ENCODE peak calls at places on chromosomes 6 and 20, in nine cellular contexts. Z, X, E, I, L, H, P, Q and Y are unnamed samples.

GRCh38 chr6:32983964-32984638 is 15.7 kb downstream of the BRD2 start:
- DNase-seq in Z (no peak), X (no peak), E (no peak), I (no peak), L (no peak), H (no peak), P (no peak), Q (no peak), Y (no peak)

GRCh38 chr6:81792826-81793225 is 40.3 kb upstream of the TENT5A start:
- DNase-seq in Z (no peak), X (no peak), E (no peak), I (no peak), L (no peak), H (no peak), P (no peak), Q (no peak), Y (no peak)

GRCh38 chr6:125480146-125480545 is 178.4 kb upstream of the HDDC2 start:
- DNase-seq in Z (no peak), X (no peak), E (no peak), I (no peak), L (no peak), H (no peak), P (no peak), Q (no peak), Y (no peak)

GRCh38 chr6:169807699-169808607 is 56.5 kb downstream of the ERMARD start:
- DNase-seq in Z (no peak), X (no peak), E (peak), I (no peak), L (peak), H (no peak), P (no peak), Q (no peak), Y (no peak)

GRCh38 chr6:152952866-152953509 is 29.9 kb downstream of the FBXO5 start:
- DNase-seq in Z (no peak), X (peak), E (no peak), I (no peak), L (no peak), H (peak), P (no peak), Q (no peak), Y (no peak)

GRCh38 chr6:44049163-44049988 is 77.9 kb downstream of the MRPL14 start:
- DNase-seq in Z (no peak), X (no peak), E (peak), I (no peak), L (no peak), H (peak), P (peak), Q (no peak), Y (no peak)

GRCh38 chr6:113137411-113137810 is 719.7 kb upstream of the MARCKS start:
- DNase-seq in Z (peak), X (no peak), E (peak), I (no peak), L (no peak), H (peak), P (no peak), Q (peak), Y (no peak)

GRCh38 chr6:126650931-126651330 is 311.0 kb downstream of the CENPW start:
- DNase-seq in Z (no peak), X (peak), E (no peak), I (no peak), L (no peak), H (peak), P (no peak), Q (no peak), Y (no peak)

GRCh38 chr6:21556968-21557721 is 36.4 kb upstream of the SOX4 start:
- DNase-seq in Z (no peak), X (no peak), E (no peak), I (no peak), L (no peak), H (no peak), P (no peak), Q (no peak), Y (no peak)

GRCh38 chr6:65776332-65776731 is 69.3 kb upstream of the EYS start:
- DNase-seq in Z (no peak), X (no peak), E (no peak), I (no peak), L (no peak), H (no peak), P (no peak), Q (no peak), Y (no peak)

GRCh38 chr6:14743465-14744211 is 502.2 kb upstream of the JARID2 start:
- DNase-seq in Z (no peak), X (peak), E (peak), I (no peak), L (peak), H (peak), P (peak), Q (peak), Y (no peak)

GRCh38 chr6:166419268-166419667 is 36.5 kb upstream of the MPC1 start:
- DNase-seq in Z (no peak), X (peak), E (no peak), I (peak), L (no peak), H (no peak), P (no peak), Q (peak), Y (no peak)

GRCh38 chr20:20368414-20369352 is 779 bp downstream of the INSM1 start:
- DNase-seq in Z (peak), X (no peak), E (no peak), I (no peak), L (no peak), H (no peak), P (no peak), Q (no peak), Y (no peak)

GRCh38 chr6:3162067-3162497 is 4.7 kb upstream of the TUBB2A start:
- DNase-seq in Z (no peak), X (no peak), E (no peak), I (no peak), L (no peak), H (no peak), P (no peak), Q (no peak), Y (no peak)

GRCh38 chr6:82567621-82568020 is 204.0 kb downstream of the TPBG start:
- DNase-seq in Z (no peak), X (no peak), E (no peak), I (no peak), L (no peak), H (no peak), P (no peak), Q (no peak), Y (no peak)

GRCh38 chr20:44342240-44342639 is 5.4 kb downstream of the R3HDML start:
- DNase-seq in Z (no peak), X (no peak), E (no peak), I (peak), L (no peak), H (peak), P (no peak), Q (no peak), Y (no peak)

GRCh38 chr6:33205172-33206026 is 944 bp downstream of the HSD17B8 start:
- DNase-seq in Z (no peak), X (no peak), E (no peak), I (no peak), L (no peak), H (no peak), P (no peak), Q (peak), Y (no peak)

GRCh38 chr6:151004415-151005024 is 139.0 kb downstream of the MTHFD1L start:
- DNase-seq in Z (no peak), X (peak), E (no peak), I (no peak), L (no peak), H (peak), P (no peak), Q (no peak), Y (no peak)

GRCh38 chr20:38692436-38693411 is 31.6 kb upstream of the SLC32A1 start:
- DNase-seq in Z (peak), X (peak), E (no peak), I (no peak), L (no peak), H (peak), P (peak), Q (no peak), Y (peak)

GRCh38 chr20:19025430-19026120 is 186.9 kb upstream of the SLC24A3 start:
- DNase-seq in Z (no peak), X (no peak), E (no peak), I (no peak), L (peak), H (no peak), P (no peak), Q (no peak), Y (no peak)

GRCh38 chr20:26214991-26215390 is 518.3 kb upstream of the ZNF337 start:
- DNase-seq in Z (no peak), X (no peak), E (no peak), I (no peak), L (no peak), H (no peak), P (no peak), Q (no peak), Y (no peak)

GRCh38 chr20:48380661-48381060 is 447.1 kb downstream of the PREX1 start:
- DNase-seq in Z (no peak), X (no peak), E (no peak), I (no peak), L (no peak), H (no peak), P (no peak), Q (no peak), Y (no peak)

GRCh38 chr6:25279748-25280616 is 808 bp downstream of the CARMIL1 start:
- DNase-seq in Z (peak), X (no peak), E (peak), I (peak), L (no peak), H (peak), P (peak), Q (no peak), Y (peak)

GRCh38 chr6:50990750-50991446 is 172.2 kb downstream of the TFAP2B start:
- DNase-seq in Z (no peak), X (peak), E (no peak), I (no peak), L (no peak), H (peak), P (no peak), Q (no peak), Y (no peak)

GRCh38 chr6:32852844-32853540 is 512 bp downstream of the TAP1 start:
- DNase-seq in Z (peak), X (peak), E (peak), I (peak), L (no peak), H (peak), P (peak), Q (peak), Y (no peak)

GRCh38 chr6:1578293-1578745 is 31.4 kb upstream of the FOXC1 start:
- DNase-seq in Z (no peak), X (no peak), E (no peak), I (no peak), L (peak), H (no peak), P (no peak), Q (no peak), Y (no peak)

GRCh38 chr6:11393713-11394627 is 143.6 kb upstream of the TMEM170B start:
- DNase-seq in Z (no peak), X (peak), E (no peak), I (no peak), L (no peak), H (peak), P (no peak), Q (no peak), Y (no peak)

GRCh38 chr20:29300579-29301551 is 1956.6 kb upstream of the DEFB115 start:
- DNase-seq in Z (no peak), X (no peak), E (no peak), I (peak), L (no peak), H (no peak), P (no peak), Q (peak), Y (no peak)

GRCh38 chr20:2955257-2955950 is 82.1 kb downstream of the PTPRA start:
- DNase-seq in Z (no peak), X (peak), E (no peak), I (no peak), L (no peak), H (no peak), P (no peak), Q (no peak), Y (no peak)

GRCh38 chr20:53839423-53840176 is 230.8 kb downstream of the BCAS1 start:
- DNase-seq in Z (no peak), X (no peak), E (peak), I (no peak), L (no peak), H (no peak), P (peak), Q (no peak), Y (no peak)

GRCh38 chr6:41228616-41229015 is 467 bp downstream of the TREML4 start:
- DNase-seq in Z (no peak), X (no peak), E (no peak), I (no peak), L (peak), H (peak), P (no peak), Q (no peak), Y (no peak)
- TF ChIP-seq CTCF in Z (no peak), X (no peak), E (peak), I (no peak), L (no peak), H (no peak), P (no peak), Q (no peak), Y (no peak)

GRCh38 chr6:91337967-91338366 is 751.1 kb upstream of the MAP3K7 start:
- DNase-seq in Z (no peak), X (no peak), E (no peak), I (no peak), L (no peak), H (no peak), P (no peak), Q (no peak), Y (no peak)
- TF ChIP-seq CTCF in Z (peak), X (peak), E (no peak), I (no peak), L (peak), H (peak), P (no peak), Q (no peak), Y (peak)

GRCh38 chr20:366719-367485 is 13.7 kb upstream of the TRIB3 start:
- DNase-seq in Z (no peak), X (no peak), E (no peak), I (no peak), L (no peak), H (no peak), P (no peak), Q (no peak), Y (no peak)

GRCh38 chr20:367486-367887 is 13.1 kb upstream of the TRIB3 start:
- DNase-seq in Z (no peak), X (no peak), E (no peak), I (no peak), L (no peak), H (no peak), P (no peak), Q (no peak), Y (no peak)

GRCh38 chr20:363319-364078 is 16.6 kb downstream of the NRSN2 start:
- DNase-seq in Z (no peak), X (no peak), E (peak), I (no peak), L (no peak), H (no peak), P (no peak), Q (no peak), Y (no peak)

GRCh38 chr20:366042-366718 is 14.4 kb upstream of the TRIB3 start:
- DNase-seq in Z (no peak), X (no peak), E (no peak), I (no peak), L (no peak), H (no peak), P (no peak), Q (no peak), Y (no peak)

GRCh38 chr20:364905-365794 is 15.4 kb upstream of the TRIB3 start:
- DNase-seq in Z (no peak), X (peak), E (no peak), I (no peak), L (no peak), H (peak), P (no peak), Q (no peak), Y (no peak)
- TF ChIP-seq CTCF in Z (no peak), X (no peak), E (no peak), I (no peak), L (no peak), H (no peak), P (no peak), Q (no peak), Y (no peak)

GRCh38 chr6:35300848-35301247 is 3.2 kb downstream of the DEF6 start:
- DNase-seq in Z (no peak), X (no peak), E (no peak), I (no peak), L (no peak), H (no peak), P (no peak), Q (no peak), Y (no peak)

GRCh38 chr6:35305117-35305516 is 7.5 kb downstream of the DEF6 start:
- DNase-seq in Z (no peak), X (no peak), E (no peak), I (no peak), L (no peak), H (no peak), P (no peak), Q (no peak), Y (no peak)

GRCh38 chr6:35299674-35300073 is 2.1 kb downstream of the DEF6 start:
- DNase-seq in Z (no peak), X (no peak), E (peak), I (no peak), L (no peak), H (no peak), P (no peak), Q (no peak), Y (no peak)

GRCh38 chr6:35302604-35303218 is 5.1 kb downstream of the DEF6 start:
- DNase-seq in Z (peak), X (no peak), E (peak), I (no peak), L (no peak), H (no peak), P (peak), Q (peak), Y (no peak)

DNA sequence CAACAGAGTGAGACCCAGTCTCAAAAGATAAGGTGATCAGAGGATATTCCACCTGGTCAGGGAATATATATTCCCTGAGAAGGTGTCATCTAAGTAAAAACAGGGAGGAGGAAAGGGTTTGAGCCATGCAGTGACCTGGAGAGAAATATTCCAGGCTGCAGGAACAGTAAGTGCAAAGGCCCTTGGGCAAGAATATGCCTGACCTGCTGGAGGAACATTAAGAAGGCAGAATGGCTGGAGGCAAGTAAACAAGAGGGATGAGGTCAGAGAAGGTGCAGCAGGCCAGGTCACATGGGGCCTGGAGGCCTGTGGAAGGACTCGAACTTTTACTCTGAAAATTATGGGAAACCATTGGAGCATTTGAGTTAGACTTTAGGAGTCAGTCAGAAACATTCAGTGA is 6.7 kb downstream of the DEF6 start:
- DNase-seq in Z (no peak), X (no peak), E (no peak), I (no peak), L (no peak), H (no peak), P (no peak), Q (no peak), Y (no peak)
- TF ChIP-seq CTCF in Z (no peak), X (no peak), E (no peak), I (no peak), L (no peak), H (no peak), P (no peak), Q (no peak), Y (no peak)

GRCh38 chr6:129646140-129646569 is 63.8 kb downstream of the ARHGAP18 start:
- DNase-seq in Z (no peak), X (no peak), E (no peak), I (no peak), L (no peak), H (no peak), P (no peak), Q (no peak), Y (no peak)
- TF ChIP-seq CTCF in Z (no peak), X (no peak), E (no peak), I (no peak), L (no peak), H (no peak), P (no peak), Q (no peak), Y (no peak)